ENCODE peak calls at places on chromosomes 11 and 22, in five cellular contexts. One of them, this sample, is unnamed.
A peak's percentile ranks its signal among the peaks of the same experiment; 100 is the strongest.

GRCh38 chr11:501683-502287 is 5.3 kb downstream of the RNH1 start:
- DNase-seq in sigmoid colon: no peak
- DNase-seq in stomach: no peak
- DNase-seq in upper lobe of left lung: peak; percentile 83
- DNase-seq in tibial nerve: no peak
- DNase-seq in this sample: no peak

GRCh38 chr11:122559734-122560382 is 95.7 kb upstream of the UBASH3B start:
- DNase-seq in tibial nerve: no peak
- DNase-seq in sigmoid colon: no peak
- DNase-seq in upper lobe of left lung: no peak
- DNase-seq in stomach: no peak
- DNase-seq in this sample: no peak

GRCh38 chr11:42812960-42813359 is 498.8 kb upstream of the API5 start:
- DNase-seq in upper lobe of left lung: no peak
- DNase-seq in sigmoid colon: no peak
- DNase-seq in tibial nerve: no peak
- DNase-seq in stomach: no peak
- DNase-seq in this sample: no peak

GRCh38 chr11:10777806-10778205 is 26.8 kb downstream of the CTR9 start:
- DNase-seq in tibial nerve: no peak
- DNase-seq in stomach: no peak
- DNase-seq in sigmoid colon: no peak
- DNase-seq in upper lobe of left lung: no peak
- DNase-seq in this sample: no peak

GRCh38 chr11:130037881-130038601 is 31.7 kb upstream of the APLP2 start:
- DNase-seq in stomach: no peak
- DNase-seq in upper lobe of left lung: no peak
- DNase-seq in tibial nerve: no peak
- DNase-seq in sigmoid colon: no peak
- DNase-seq in this sample: no peak

GRCh38 chr11:2691991-2692841 is 7.6 kb downstream of the KCNQ1OT1 start:
- DNase-seq in stomach: no peak
- DNase-seq in upper lobe of left lung: no peak
- DNase-seq in tibial nerve: no peak
- DNase-seq in sigmoid colon: peak; percentile 40
- DNase-seq in this sample: peak; percentile 32

GRCh38 chr22:21642584-21643448 is 714 bp downstream of the SDF2L1 start:
- DNase-seq in upper lobe of left lung: peak; percentile 89
- DNase-seq in stomach: peak; percentile 57
- DNase-seq in tibial nerve: no peak
- DNase-seq in sigmoid colon: no peak
- DNase-seq in this sample: no peak

GRCh38 chr22:46002757-46003270 is 25.9 kb upstream of the WNT7B start:
- DNase-seq in upper lobe of left lung: no peak
- DNase-seq in sigmoid colon: peak; percentile 64
- DNase-seq in stomach: no peak
- DNase-seq in tibial nerve: no peak
- DNase-seq in this sample: peak; percentile 85

GRCh38 chr11:93537767-93538261 is 5.4 kb downstream of the SMCO4 start:
- DNase-seq in tibial nerve: no peak
- DNase-seq in sigmoid colon: no peak
- DNase-seq in stomach: peak; percentile 34
- DNase-seq in upper lobe of left lung: peak; percentile 67
- DNase-seq in this sample: no peak

GRCh38 chr11:70605846-70606245 is 207.5 kb downstream of the CTTN start:
- DNase-seq in tibial nerve: no peak
- DNase-seq in upper lobe of left lung: no peak
- DNase-seq in sigmoid colon: no peak
- DNase-seq in stomach: no peak
- DNase-seq in this sample: no peak

GRCh38 chr11:114059278-114059983 is at the start of gene ZBTB16:
- DNase-seq in sigmoid colon: peak; percentile 98
- DNase-seq in stomach: peak; percentile 86
- DNase-seq in tibial nerve: peak; percentile 79
- DNase-seq in upper lobe of left lung: peak; percentile 95
- DNase-seq in this sample: peak; percentile 93

GRCh38 chr22:32050678-32051515 is 7.8 kb downstream of the SLC5A1 start:
- DNase-seq in tibial nerve: no peak
- DNase-seq in upper lobe of left lung: no peak
- DNase-seq in sigmoid colon: no peak
- DNase-seq in stomach: peak; percentile 52
- DNase-seq in this sample: peak; percentile 82

GRCh38 chr11:77590194-77590591 is 440 bp downstream of the AQP11 start:
- DNase-seq in tibial nerve: no peak
- DNase-seq in upper lobe of left lung: no peak
- DNase-seq in sigmoid colon: peak; percentile 73
- DNase-seq in stomach: peak; percentile 45
- DNase-seq in this sample: no peak

GRCh38 chr11:110431212-110432073 is 1.7 kb downstream of the FDX1 start:
- DNase-seq in tibial nerve: no peak
- DNase-seq in upper lobe of left lung: no peak
- DNase-seq in stomach: no peak
- DNase-seq in sigmoid colon: no peak
- DNase-seq in this sample: no peak

DNA sequence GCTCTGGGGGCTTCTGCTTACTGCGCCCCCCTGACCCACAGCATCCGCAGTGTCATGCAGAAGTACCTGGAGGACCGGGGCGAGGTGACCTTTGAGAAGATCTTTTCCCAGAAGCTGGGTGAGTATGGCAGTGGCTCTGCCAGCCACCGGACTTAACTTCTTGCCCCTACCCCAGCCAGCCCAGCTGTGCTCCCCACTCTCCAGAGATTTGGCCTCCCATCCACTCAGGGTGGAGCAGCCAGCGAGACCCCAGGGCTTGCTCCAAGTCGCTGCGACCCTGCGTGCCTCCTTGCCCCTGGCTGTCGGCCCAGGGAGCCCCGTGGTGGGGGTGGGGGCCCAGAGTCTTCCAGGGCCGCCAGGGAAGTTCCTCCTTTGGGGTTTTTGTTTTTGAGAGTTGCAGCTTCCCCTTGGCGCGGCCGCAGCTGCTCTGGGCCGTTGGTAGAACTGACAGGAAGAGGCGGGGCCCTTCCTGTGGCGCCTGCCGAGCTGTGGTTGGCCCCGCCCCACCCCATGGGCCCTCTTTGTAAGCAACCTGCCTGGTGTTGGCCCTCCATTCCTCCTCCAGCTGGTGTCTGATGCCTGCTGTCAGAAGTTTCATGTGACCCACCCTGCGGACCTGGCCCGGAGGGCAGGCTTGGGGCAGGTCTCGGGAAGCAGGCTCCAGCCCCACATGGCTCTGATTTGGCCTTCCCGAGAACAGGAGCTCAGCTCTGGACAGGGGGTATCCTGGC is 11.1 kb downstream of the GRK2 start:
- DNase-seq in tibial nerve: peak; percentile 86
- DNase-seq in sigmoid colon: peak; percentile 96
- DNase-seq in upper lobe of left lung: peak; percentile 94
- DNase-seq in stomach: peak; percentile 91
- DNase-seq in this sample: peak; percentile 95
- TF ChIP-seq POLR2A in tibial nerve: peak; percentile 29
- TF ChIP-seq POLR2A in sigmoid colon: no peak
- TF ChIP-seq POLR2A in upper lobe of left lung: no peak
- TF ChIP-seq POLR2A in stomach: no peak
- TF ChIP-seq POLR2A in this sample: no peak

DNA sequence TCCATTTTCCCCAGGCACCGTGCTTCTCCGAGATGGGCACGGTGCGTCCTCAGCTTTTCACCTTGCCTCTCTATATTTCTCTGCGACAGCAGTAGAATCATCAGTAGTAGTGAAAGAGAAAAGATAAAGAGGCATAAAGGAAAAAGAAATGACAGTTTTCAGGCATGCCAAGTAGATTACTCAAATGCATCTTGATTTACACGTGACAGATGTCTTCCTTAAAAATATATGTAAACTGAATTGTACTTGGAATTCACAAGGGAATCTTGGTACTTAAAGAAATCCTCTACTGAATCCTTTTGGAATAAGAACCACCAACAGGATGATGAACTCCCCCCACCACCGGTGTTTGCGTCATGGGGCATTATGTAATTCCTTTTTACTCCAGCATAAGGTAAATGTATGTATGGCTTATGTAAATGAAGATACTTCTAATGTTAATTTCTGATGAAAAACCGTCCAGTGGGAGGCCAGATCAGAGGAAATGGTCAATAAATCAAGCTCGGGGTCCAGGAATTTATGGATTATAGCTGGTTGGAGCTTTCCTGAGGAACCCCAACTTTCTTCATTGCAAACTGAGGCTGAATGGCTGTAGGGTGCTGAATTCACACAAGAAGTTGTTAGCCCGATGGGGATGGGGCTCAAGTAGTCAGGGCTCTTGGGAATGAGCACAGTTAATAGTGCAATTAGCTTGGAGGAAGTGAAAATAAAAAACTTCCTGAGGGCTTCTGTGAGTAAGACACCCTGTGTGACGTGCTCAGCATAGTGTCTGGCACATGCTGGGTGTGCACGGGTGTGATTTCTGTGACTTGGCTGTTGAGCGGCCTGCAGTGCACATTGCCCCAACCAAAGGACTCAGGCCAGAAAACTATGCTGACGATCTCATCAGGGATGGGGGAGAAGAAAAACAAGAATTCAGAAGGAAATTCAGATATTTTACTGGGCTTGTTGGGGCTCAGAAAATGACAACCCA is 630.4 kb downstream of the OPCML start:
- DNase-seq in upper lobe of left lung: no peak
- DNase-seq in sigmoid colon: no peak
- DNase-seq in stomach: no peak
- DNase-seq in tibial nerve: no peak
- DNase-seq in this sample: no peak
- TF ChIP-seq EP300 in upper lobe of left lung: no peak
- TF ChIP-seq EP300 in sigmoid colon: no peak
- TF ChIP-seq EP300 in stomach: no peak
- TF ChIP-seq EP300 in tibial nerve: no peak
- TF ChIP-seq EP300 in this sample: no peak

GRCh38 chr11:61871158-61871597 is 20.2 kb downstream of the FADS3 start:
- DNase-seq in upper lobe of left lung: peak; percentile 92
- DNase-seq in tibial nerve: peak; percentile 75
- DNase-seq in sigmoid colon: peak; percentile 88
- DNase-seq in stomach: peak; percentile 72
- DNase-seq in this sample: no peak
- H3K27me3 ChIP-seq in upper lobe of left lung: no peaks in the 10 kb centered on the region
- H3K27me3 ChIP-seq in tibial nerve: no peaks in the 10 kb centered on the region
- H3K27me3 ChIP-seq in sigmoid colon: no peaks in the 10 kb centered on the region
- H3K27me3 ChIP-seq in stomach: no peaks in the 10 kb centered on the region
- H3K27me3 ChIP-seq in this sample: peaks cover 5% of the 10 kb centered on the region

DNA sequence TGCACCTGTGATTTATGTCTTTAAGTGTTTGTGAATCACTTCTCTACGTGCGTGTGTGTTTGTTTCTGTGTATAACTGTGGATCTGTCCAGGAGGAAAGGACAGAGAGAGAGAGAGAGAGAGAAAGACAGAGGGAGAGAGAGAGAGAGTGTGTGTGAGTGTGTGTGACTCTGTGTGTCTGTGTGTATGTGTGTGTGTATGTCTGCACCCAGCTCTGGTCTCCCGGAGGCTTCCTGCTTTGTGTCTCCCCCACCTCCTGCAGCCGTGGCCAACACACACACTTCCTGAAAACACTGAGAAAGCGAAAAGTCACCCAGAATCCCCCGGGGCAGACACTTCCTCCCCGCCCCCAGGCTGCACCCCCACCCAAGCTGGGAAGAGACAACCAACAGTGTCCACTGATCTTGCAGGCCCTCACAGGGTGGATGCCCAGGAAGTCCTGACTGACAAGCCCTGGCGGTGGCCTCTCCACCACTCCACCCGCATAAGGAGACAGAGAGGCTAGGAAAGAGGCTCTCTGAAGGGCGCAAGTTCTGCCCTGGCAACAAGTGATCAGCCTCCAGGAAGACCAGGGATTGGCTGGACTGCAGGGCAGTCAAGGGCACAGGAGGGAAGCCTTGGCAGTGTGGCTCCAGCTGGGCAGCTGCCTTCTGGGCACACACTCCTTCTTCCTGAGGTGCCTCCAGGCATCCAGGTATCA is 30.0 kb downstream of the ARAP1 start:
- DNase-seq in stomach: peak; percentile 91
- DNase-seq in tibial nerve: peak; percentile 77
- DNase-seq in sigmoid colon: peak; percentile 93
- DNase-seq in upper lobe of left lung: peak; percentile 85
- DNase-seq in this sample: peak; percentile 93
- TF ChIP-seq POLR2A in stomach: no peak
- TF ChIP-seq POLR2A in tibial nerve: peak; percentile 51
- TF ChIP-seq POLR2A in sigmoid colon: no peak
- TF ChIP-seq POLR2A in upper lobe of left lung: peak; percentile 46
- TF ChIP-seq POLR2A in this sample: no peak

This sample was measured in suprapubic skin.